ENCODE peak calls at places on chromosomes 7 and 10, in seven cellular contexts. V, J, F, G, A, Z and M are unnamed samples.

GRCh38 chr10:113381906-113382562 is 170.8 kb upstream of the HABP2 start:
- DNase-seq in V (no peak), J (peak), F (no peak), G (peak), A (no peak), Z (no peak), M (no peak)

GRCh38 chr7:24108906-24109376 is 175.0 kb upstream of the NPY start:
- DNase-seq in V (no peak), J (no peak), F (no peak), G (no peak), A (no peak), Z (no peak), M (no peak)

GRCh38 chr10:42991442-42992098 is 85.3 kb upstream of the RET start:
- DNase-seq in V (no peak), J (no peak), F (no peak), G (no peak), A (no peak), Z (no peak), M (no peak)

GRCh38 chr7:27739301-27739913 is 555 bp upstream of the TAX1BP1 start:
- DNase-seq in V (no peak), J (peak), F (no peak), G (peak), A (no peak), Z (no peak), M (no peak)

GRCh38 chr7:17234398-17235021 is 63.9 kb upstream of the AHR start:
- DNase-seq in V (peak), J (peak), F (peak), G (peak), A (peak), Z (peak), M (peak)

GRCh38 chr10:42932735-42933453 is 144.0 kb upstream of the RET start:
- DNase-seq in V (peak), J (no peak), F (no peak), G (no peak), A (peak), Z (no peak), M (no peak)

GRCh38 chr7:151590801-151591771 is 71.4 kb upstream of the RHEB start:
- DNase-seq in V (no peak), J (no peak), F (no peak), G (no peak), A (no peak), Z (no peak), M (no peak)

GRCh38 chr10:33484787-33485186 is 150.3 kb upstream of the NRP1 start:
- DNase-seq in V (no peak), J (no peak), F (no peak), G (no peak), A (no peak), Z (peak), M (no peak)

GRCh38 chr7:38185395-38185920 is 7.4 kb downstream of the STARD3NL start:
- DNase-seq in V (no peak), J (no peak), F (no peak), G (no peak), A (no peak), Z (no peak), M (no peak)

GRCh38 chr10:49743464-49744075 is 18.6 kb downstream of the OGDHL start:
- DNase-seq in V (no peak), J (no peak), F (no peak), G (no peak), A (no peak), Z (no peak), M (no peak)

GRCh38 chr10:76037531-76037930 is 606.1 kb downstream of the LRMDA start:
- DNase-seq in V (no peak), J (no peak), F (no peak), G (no peak), A (no peak), Z (no peak), M (no peak)

GRCh38 chr7:42161723-42162122 is 75.3 kb downstream of the GLI3 start:
- DNase-seq in V (no peak), J (no peak), F (no peak), G (no peak), A (no peak), Z (no peak), M (no peak)

GRCh38 chr7:14195079-14195478 is 205.6 kb upstream of the ETV1 start:
- DNase-seq in V (no peak), J (no peak), F (no peak), G (no peak), A (no peak), Z (no peak), M (no peak)

GRCh38 chr7:976901-977325 is 1.6 kb upstream of the COX19 start:
- DNase-seq in V (no peak), J (no peak), F (no peak), G (no peak), A (no peak), Z (no peak), M (no peak)

GRCh38 chr10:43035785-43036184 is 41.1 kb upstream of the RET start:
- DNase-seq in V (no peak), J (no peak), F (no peak), G (no peak), A (no peak), Z (no peak), M (no peak)